ENCODE peak calls at places on chromosomes 5 and 9, in four cellular contexts. Q is iris pigment epithelial cell; S is stimulated activated naive CD8-positive, alpha-beta T cell treated with anti-CD3 and anti-CD28 coated beads, Interleukin-15, amount 100 ng/mL, for 72 hours; N is activated T-cell treated with anti-CD3 and anti-CD28 coated beads for 1 hour. M is an unnamed sample.

GRCh38 chr5:78533356-78533755 is 115.2 kb downstream of the LHFPL2 start:
- DNase-seq in Q (peak), S (no peak), N (no peak), M (no peak)

GRCh38 chr5:43367453-43367852 is 44.7 kb downstream of the CCL28 start:
- DNase-seq in Q (no peak), S (no peak), N (no peak), M (no peak)

GRCh38 chr9:137611623-137612609 is 6.4 kb downstream of the ARRDC1 start:
- DNase-seq in Q (peak), S (peak), N (no peak), M (no peak)

GRCh38 chr5:104733063-104733719 is 1170.6 kb upstream of the NUDT12 start:
- DNase-seq in Q (no peak), S (no peak), N (no peak), M (no peak)

GRCh38 chr9:101727621-101728524 is 10.6 kb downstream of the GRIN3A start:
- DNase-seq in Q (peak), S (no peak), N (no peak), M (no peak)

GRCh38 chr9:97889941-97890557 is 32.3 kb downstream of the TRMO start:
- DNase-seq in Q (peak), S (peak), N (peak), M (peak)

GRCh38 chr5:98763001-98763630 is 10.3 kb upstream of the RGMB start:
- DNase-seq in Q (peak), S (no peak), N (no peak), M (no peak)

GRCh38 chr5:103894882-103895281 is 332.3 kb upstream of the NUDT12 start:
- DNase-seq in Q (peak), S (no peak), N (no peak), M (no peak)

GRCh38 chr5:77906806-77907205 is 130.7 kb upstream of the TBCA start:
- DNase-seq in Q (peak), S (no peak), N (no peak), M (no peak)

GRCh38 chr5:122790354-122791123 is 15.7 kb downstream of the SNX2 start:
- DNase-seq in Q (no peak), S (no peak), N (no peak), M (no peak)

GRCh38 chr9:33148367-33149019 is 18.6 kb downstream of the B4GALT1 start:
- DNase-seq in Q (no peak), S (no peak), N (no peak), M (no peak)